ENCODE peak calls at places on chromosomes 16 and 17, in eight cellular contexts. D is glutamatergic neuron; O is HCT116; V is hippocampal formation; Y is colonic mucosa; M is AG10803; S is stimulated activated CD4-positive, alpha-beta T cell treated with anti-CD3 and anti-CD28 coated beads, TNF-alpha, amount 100 ng/mL, for 24 hours; I is NCI-H69. Q is an unnamed sample.

GRCh38 chr17:34248807-34249496 is 6.1 kb upstream of the CCL2 start:
- DNase-seq in D (no peak), O (no peak), V (no peak), Y (no peak), M (no peak), S (no peak), I (no peak), Q (no peak)

GRCh38 chr17:48439875-48440505 is 10.0 kb upstream of the SKAP1 start:
- DNase-seq in D (no peak), O (no peak), V (no peak), Y (no peak), M (no peak), S (no peak), I (peak), Q (peak)

GRCh38 chr16:87161822-87162676 is 155.1 kb downstream of the C16orf95 start:
- DNase-seq in D (no peak), O (no peak), V (no peak), Y (no peak), M (no peak), S (peak), I (no peak), Q (no peak)

GRCh38 chr17:77281024-77281903 is 140.5 kb downstream of the SEC14L1 start:
- DNase-seq in D (peak), O (no peak), V (no peak), Y (peak), M (peak), S (peak), I (peak), Q (peak)

GRCh38 chr16:30958164-30959083 is 870 bp downstream of the SETD1A start:
- DNase-seq in D (peak), O (peak), V (peak), Y (peak), M (peak), S (no peak), I (peak), Q (peak)

GRCh38 chr16:85302018-85302847 is 190.0 kb upstream of the CIBAR2 start:
- DNase-seq in D (no peak), O (peak), V (no peak), Y (no peak), M (peak), S (no peak), I (no peak), Q (no peak)

GRCh38 chr17:11795906-11796305 is 197.6 kb downstream of the DNAH9 start:
- DNase-seq in D (no peak), O (no peak), V (no peak), Y (no peak), M (no peak), S (no peak), I (no peak), Q (no peak)

GRCh38 chr16:83973077-83973476 is 5.0 kb downstream of the NECAB2 start:
- DNase-seq in D (no peak), O (no peak), V (no peak), Y (no peak), M (no peak), S (no peak), I (no peak), Q (no peak)

GRCh38 chr16:83952587-83952939 is 477 bp upstream of the OSGIN1 start:
- DNase-seq in D (no peak), O (peak), V (no peak), Y (no peak), M (no peak), S (no peak), I (no peak), Q (no peak)

GRCh38 chr17:52064791-52065211 is 93.7 kb downstream of the CA10 start:
- DNase-seq in D (no peak), O (no peak), V (no peak), Y (no peak), M (peak), S (no peak), I (no peak), Q (no peak)

GRCh38 chr16:82655315-82655714 is 28.5 kb downstream of the CDH13 start:
- DNase-seq in D (no peak), O (no peak), V (no peak), Y (peak), M (peak), S (peak), I (no peak), Q (no peak)

GRCh38 chr17:72677714-72678390 is 414.6 kb downstream of the SLC39A11 start:
- DNase-seq in D (no peak), O (no peak), V (no peak), Y (no peak), M (peak), S (no peak), I (no peak), Q (no peak)

GRCh38 chr16:67888311-67888710 is 3.6 kb downstream of the NRN1L start:
- DNase-seq in D (no peak), O (no peak), V (no peak), Y (no peak), M (no peak), S (no peak), I (no peak), Q (no peak)

GRCh38 chr17:8753976-8754440 is 4.3 kb downstream of the SPDYE4 start:
- DNase-seq in D (no peak), O (peak), V (no peak), Y (no peak), M (peak), S (no peak), I (peak), Q (no peak)

GRCh38 chr17:63974594-63975192 is 2.0 kb upstream of the SCN4A start:
- DNase-seq in D (no peak), O (peak), V (no peak), Y (no peak), M (peak), S (no peak), I (no peak), Q (no peak)

GRCh38 chr17:29241015-29241963 is 5.4 kb upstream of the CRYBA1 start:
- DNase-seq in D (no peak), O (peak), V (peak), Y (no peak), M (peak), S (peak), I (peak), Q (no peak)

GRCh38 chr17:41782142-41782541 is 4.4 kb downstream of the JUP start:
- DNase-seq in D (no peak), O (no peak), V (no peak), Y (no peak), M (no peak), S (no peak), I (no peak), Q (no peak)

GRCh38 chr17:27446569-27447301 is 9.5 kb upstream of the KSR1 start:
- DNase-seq in D (no peak), O (no peak), V (no peak), Y (no peak), M (peak), S (no peak), I (peak), Q (no peak)

GRCh38 chr17:48825446-48826381 is 5.1 kb upstream of the CALCOCO2 start:
- DNase-seq in D (no peak), O (no peak), V (no peak), Y (no peak), M (no peak), S (no peak), I (no peak), Q (no peak)

GRCh38 chr16:27359615-27360014 is 42.4 kb upstream of the IL21R start:
- DNase-seq in D (no peak), O (no peak), V (no peak), Y (no peak), M (no peak), S (no peak), I (no peak), Q (no peak)